ENCODE peak calls at places on chromosomes 5 and 9, in ten cellular contexts. J is astrocyte; G is hepatocyte; R is lung; E is uterus; C is dorsolateral prefrontal cortex; V is CD8-positive, alpha-beta T cell; X is A673; N is ovary; Q is spleen. B is an unnamed sample.

GRCh38 chr9:127539982-127540663 is 72.0 kb upstream of the STXBP1 start:
- DNase-seq in J (no peak), X (no peak), Q (no peak), N (no peak), R (no peak), G (no peak), V (no peak), E (no peak), C (no peak), B (no peak)

GRCh38 chr9:127035948-127036347 is 86.5 kb downstream of the ANGPTL2 start:
- DNase-seq in N (peak), J (peak), G (no peak), R (peak), X (no peak), V (no peak), E (peak), Q (no peak), C (no peak), B (no peak)

GRCh38 chr9:113577525-113578261 is 114.2 kb downstream of the RGS3 start:
- DNase-seq in N (no peak), Q (peak), J (peak), X (no peak), R (no peak), C (no peak), G (no peak), E (no peak), V (no peak), B (peak)

GRCh38 chr5:158414333-158414762 is 555.4 kb upstream of the CLINT1 start:
- DNase-seq in C (no peak), N (peak), G (no peak), E (peak), R (no peak), Q (no peak), X (no peak), V (no peak), J (no peak), B (no peak)

GRCh38 chr9:89384783-89385182 is 66.5 kb downstream of the SECISBP2 start:
- DNase-seq in X (no peak), V (no peak), C (no peak), J (no peak), E (no peak), Q (peak), N (no peak), G (no peak), R (no peak), B (no peak)

GRCh38 chr5:77971965-77972544 is 195.9 kb upstream of the TBCA start:
- DNase-seq in N (no peak), Q (no peak), E (no peak), X (peak), J (no peak), V (no peak), G (no peak), C (no peak), R (no peak), B (no peak)

GRCh38 chr5:86896916-86897315 is 279.2 kb downstream of the COX7C start:
- DNase-seq in C (no peak), X (no peak), V (no peak), G (no peak), J (no peak), R (no peak), N (no peak), E (no peak), Q (no peak), B (no peak)

GRCh38 chr9:135907006-135907434 is 326 bp downstream of the CAMSAP1 start:
- DNase-seq in J (no peak), R (no peak), X (no peak), E (no peak), Q (peak), G (no peak), C (no peak), N (no peak), V (no peak), B (no peak)

GRCh38 chr9:135590486-135591079 is 29.0 kb downstream of the PAEP start:
- DNase-seq in Q (peak), N (no peak), J (no peak), C (peak), R (no peak), X (no peak), E (no peak), G (no peak), V (no peak), B (no peak)

GRCh38 chr5:110017854-110018253 is 328.1 kb downstream of the MAN2A1 start:
- DNase-seq in V (no peak), N (no peak), X (no peak), C (no peak), G (no peak), Q (no peak), E (no peak), J (no peak), R (no peak), B (no peak)

GRCh38 chr5:54049963-54050362 is 260.4 kb downstream of the ARL15 start:
- DNase-seq in J (peak), X (no peak), E (no peak), Q (no peak), G (no peak), V (no peak), N (no peak), R (no peak), C (no peak), B (no peak)

GRCh38 chr5:159094745-159095144 is 5.0 kb downstream of the EBF1 start:
- DNase-seq in E (peak), C (no peak), Q (peak), R (no peak), J (peak), G (peak), V (peak), X (peak), N (peak), B (peak)

GRCh38 chr9:109817146-109817845 is 37.3 kb downstream of the PALM2AKAP2 start:
- DNase-seq in X (peak), G (no peak), J (peak), R (no peak), N (no peak), Q (no peak), V (no peak), E (no peak), C (no peak), B (peak)

GRCh38 chr5:165920655-165921054 is 2370.8 kb upstream of the WWC1 start:
- DNase-seq in Q (no peak), C (no peak), J (no peak), E (no peak), N (no peak), X (no peak), R (no peak), V (no peak), G (no peak), B (no peak)

GRCh38 chr5:128844354-128844923 is 120.8 kb upstream of the SLC27A6 start:
- DNase-seq in Q (no peak), V (no peak), G (peak), J (peak), E (no peak), C (no peak), R (no peak), X (peak), N (no peak), B (no peak)

GRCh38 chr5:22057012-22057411 is 796.1 kb downstream of the CDH12 start:
- DNase-seq in G (no peak), R (no peak), N (no peak), E (no peak), C (no peak), V (no peak), X (no peak), J (no peak), Q (no peak), B (no peak)

GRCh38 chr5:31194892-31195291 is 1.4 kb downstream of the CDH6 start:
- DNase-seq in J (peak), X (no peak), E (no peak), G (no peak), C (no peak), N (no peak), Q (no peak), V (no peak), R (no peak), B (peak)

GRCh38 chr9:37840560-37841194 is 40.1 kb downstream of the DCAF10 start:
- DNase-seq in X (peak), C (no peak), J (peak), E (no peak), Q (no peak), G (no peak), N (no peak), V (no peak), R (no peak), B (peak)

GRCh38 chr9:21455320-21455719 is 15.1 kb downstream of the IFNA1 start:
- DNase-seq in X (peak), N (no peak), E (no peak), J (no peak), Q (no peak), G (peak), C (no peak), R (no peak), V (peak), B (peak)

GRCh38 chr9:71909887-71910601 is 949 bp downstream of the ABHD17B start:
- DNase-seq in G (peak), Q (no peak), J (no peak), R (peak), E (no peak), X (peak), V (peak), N (peak), C (peak), B (peak)

GRCh38 chr9:16515879-16516289 is 354.6 kb downstream of the BNC2 start:
- DNase-seq in E (no peak), G (peak), Q (no peak), X (peak), C (no peak), V (no peak), J (peak), R (no peak), N (peak), B (peak)

GRCh38 chr5:146624179-146624578 is 108.2 kb upstream of the GPR151 start:
- DNase-seq in R (no peak), G (peak), C (no peak), V (no peak), X (no peak), E (no peak), N (no peak), Q (no peak), J (no peak), B (no peak)

GRCh38 chr9:137724114-137724445 is 105.3 kb downstream of the EHMT1 start:
- DNase-seq in Q (no peak), J (peak), X (no peak), G (peak), V (peak), R (no peak), E (no peak), C (no peak), N (no peak), B (peak)

GRCh38 chr5:50969207-50970145 is 303.0 kb downstream of the PARP8 start:
- DNase-seq in C (no peak), E (no peak), R (no peak), G (peak), V (no peak), Q (peak), X (peak), N (no peak), J (no peak), B (no peak)

GRCh38 chr5:100004969-100005368 is 530.2 kb upstream of the FAM174A start:
- DNase-seq in V (no peak), R (no peak), E (no peak), N (no peak), Q (no peak), X (no peak), G (no peak), J (no peak), C (no peak), B (no peak)

GRCh38 chr5:109249126-109249525 is 160.6 kb downstream of the PJA2 start:
- DNase-seq in R (no peak), E (no peak), C (no peak), Q (no peak), X (no peak), J (no peak), V (no peak), N (no peak), G (no peak), B (no peak)

GRCh38 chr5:24591426-24591825 is 53.4 kb downstream of the CDH10 start:
- DNase-seq in J (no peak), C (no peak), N (no peak), Q (no peak), V (no peak), X (no peak), G (no peak), E (no peak), R (no peak), B (no peak)

GRCh38 chr5:5235685-5236084 is 95.6 kb downstream of the ADAMTS16 start:
- DNase-seq in R (no peak), G (no peak), E (no peak), C (no peak), X (peak), V (no peak), J (peak), N (no peak), Q (no peak), B (no peak)

GRCh38 chr9:126615251-126615790 is 1.6 kb downstream of the LMX1B start:
- DNase-seq in V (no peak), C (no peak), E (no peak), J (no peak), N (no peak), G (peak), X (no peak), Q (no peak), R (peak), B (no peak)

GRCh38 chr9:34377402-34377741 is 674 bp upstream of the MYORG start:
- DNase-seq in X (no peak), E (peak), R (peak), Q (peak), G (peak), J (no peak), V (no peak), N (peak), C (no peak), B (no peak)

GRCh38 chr5:174306345-174307030 is 261.0 kb downstream of the NSG2 start:
- DNase-seq in G (no peak), Q (no peak), R (no peak), V (no peak), X (no peak), C (no peak), E (no peak), J (peak), N (no peak), B (no peak)

GRCh38 chr5:67214713-67215591 is 18.4 kb upstream of the CD180 start:
- DNase-seq in R (peak), G (peak), C (no peak), N (no peak), E (no peak), X (no peak), V (no peak), J (no peak), Q (no peak), B (no peak)

GRCh38 chr9:81028504-81028903 is 660.8 kb downstream of the TLE1 start:
- DNase-seq in J (peak), C (no peak), N (no peak), Q (no peak), E (no peak), X (no peak), V (no peak), G (no peak), R (no peak), B (peak)

GRCh38 chr5:104594850-104595249 is 1032.3 kb upstream of the NUDT12 start:
- DNase-seq in V (no peak), Q (no peak), N (no peak), G (no peak), X (no peak), C (no peak), E (no peak), J (no peak), R (no peak), B (no peak)

GRCh38 chr5:65479527-65479926 is 2.2 kb downstream of the ADAMTS6 start:
- DNase-seq in V (no peak), Q (no peak), C (no peak), G (no peak), E (no peak), J (no peak), X (no peak), N (no peak), R (no peak), B (no peak)

GRCh38 chr5:5132896-5133295 is 7.2 kb upstream of the ADAMTS16 start:
- DNase-seq in R (no peak), C (no peak), E (no peak), Q (no peak), J (no peak), G (no peak), X (no peak), V (no peak), N (no peak), B (no peak)

GRCh38 chr5:156052697-156053455 is 274.1 kb upstream of the SGCD start:
- DNase-seq in N (no peak), E (no peak), Q (no peak), R (no peak), J (no peak), V (no peak), X (no peak), C (no peak), G (no peak), B (no peak)

GRCh38 chr9:137022620-137023008 is 5.4 kb downstream of the ABCA2 start:
- DNase-seq in N (no peak), X (no peak), C (no peak), V (no peak), J (no peak), R (no peak), E (no peak), Q (no peak), G (no peak), B (no peak)

GRCh38 chr9:24846248-24846912 is 300.7 kb upstream of the IZUMO3 start:
- DNase-seq in Q (no peak), E (no peak), C (no peak), V (no peak), J (no peak), G (no peak), R (no peak), N (no peak), X (no peak), B (no peak)

GRCh38 chr9:7172445-7173115 is 414.8 kb downstream of the KDM4C start:
- DNase-seq in Q (no peak), E (no peak), X (no peak), R (no peak), N (no peak), J (peak), G (no peak), V (no peak), C (no peak), B (no peak)
- TF ChIP-seq CTCF in Q (no peak), E (no peak), X (no peak), R (no peak), N (no peak), J (no peak), G (no peak), V (no peak), C (no peak), B (no peak)

GRCh38 chr9:129666575-129666974 is 1.1 kb downstream of the PRRX2 start:
- DNase-seq in C (no peak), R (no peak), N (no peak), J (no peak), V (no peak), X (no peak), E (no peak), Q (no peak), G (no peak), B (no peak)
- H3K4me3 ChIP-seq in C (no peak), R (no peak), N (no peak), J (no peak), V (no peak), X (peak), E (no peak), Q (no peak), G (peak), B (no peak)

GRCh38 chr5:89445106-89445745 is 562.2 kb upstream of the MEF2C start:
- DNase-seq in X (no peak), E (no peak), J (no peak), G (no peak), V (no peak), Q (no peak), N (no peak), C (no peak), R (no peak), B (no peak)

GRCh38 chr5:89441965-89442364 is 559.0 kb upstream of the MEF2C start:
- DNase-seq in V (no peak), J (no peak), R (no peak), E (no peak), C (no peak), Q (no peak), N (no peak), G (no peak), X (no peak), B (no peak)

GRCh38 chr5:89447027-89447426 is 564.0 kb upstream of the MEF2C start:
- DNase-seq in R (no peak), Q (no peak), E (no peak), X (no peak), C (no peak), G (no peak), J (no peak), N (no peak), V (no peak), B (no peak)

GRCh38 chr5:89440670-89441069 is 557.7 kb upstream of the MEF2C start:
- DNase-seq in R (no peak), Q (no peak), C (no peak), E (no peak), X (no peak), J (no peak), G (no peak), N (no peak), V (no peak), B (no peak)

GRCh38 chr5:89444073-89444472 is 561.1 kb upstream of the MEF2C start:
- DNase-seq in V (no peak), C (no peak), J (no peak), G (no peak), Q (no peak), E (no peak), N (no peak), X (peak), R (no peak), B (no peak)
- H3K27ac ChIP-seq in V (no peak), C (peak), J (no peak), G (no peak), Q (peak), E (no peak), N (no peak), X (peak), R (no peak), B (no peak)

GRCh38 chr9:121599872-121600585 is 51.4 kb upstream of the DAB2IP start:
- DNase-seq in V (no peak), J (no peak), E (no peak), N (no peak), Q (no peak), R (no peak), G (no peak), C (no peak), X (no peak), B (no peak)
- TF ChIP-seq CTCF in V (no peak), J (no peak), E (no peak), N (no peak), Q (no peak), R (no peak), G (peak), C (no peak), X (no peak), B (no peak)

DNA sequence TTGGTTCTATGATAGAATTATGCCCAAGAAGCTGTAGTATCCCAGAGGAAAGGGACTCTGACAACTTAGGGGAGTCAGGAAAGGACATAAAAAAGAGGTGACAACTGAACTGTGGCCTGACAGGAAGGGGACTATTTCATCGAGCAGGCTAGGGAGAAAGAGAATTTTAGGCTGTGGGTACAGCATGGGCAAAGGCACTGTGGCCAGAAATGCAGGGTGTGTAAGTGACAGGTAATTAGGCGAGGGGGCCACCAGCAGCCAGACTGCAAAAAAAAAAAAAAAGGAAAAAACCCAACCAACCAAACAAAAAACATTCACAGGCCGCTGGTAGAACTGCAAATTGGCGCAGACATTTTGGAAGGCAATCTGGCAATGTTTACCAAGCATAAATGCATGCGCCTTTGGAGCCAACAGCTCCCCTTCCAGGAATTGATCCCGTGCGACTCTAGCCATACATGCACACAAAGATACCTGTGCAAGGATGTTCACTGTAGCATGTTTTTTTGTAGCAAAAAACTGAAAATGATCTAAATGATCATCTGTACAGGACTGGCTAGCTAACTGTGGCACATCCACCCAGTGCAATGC is 1.0 kb downstream of the EIF4E1B start:
- DNase-seq in X (no peak), J (no peak), E (no peak), R (no peak), V (no peak), C (no peak), G (no peak), N (no peak), Q (no peak), B (no peak)
- H3K4me3 ChIP-seq in X (no peak), J (no peak), E (no peak), R (no peak), V (no peak), C (peak), G (no peak), N (no peak), Q (no peak), B (no peak)

GRCh38 chr5:143008032-143008431 is 237.9 kb downstream of the ARHGAP26 start:
- DNase-seq in V (no peak), X (no peak), N (no peak), Q (no peak), G (no peak), E (no peak), C (no peak), R (no peak), J (no peak), B (no peak)

GRCh38 chr5:143010335-143010734 is 240.2 kb downstream of the ARHGAP26 start:
- DNase-seq in N (no peak), X (no peak), C (no peak), Q (no peak), E (no peak), G (no peak), J (peak), V (no peak), R (no peak), B (no peak)

GRCh38 chr5:143011621-143012020 is 241.4 kb downstream of the ARHGAP26 start:
- DNase-seq in V (no peak), N (no peak), J (peak), Q (no peak), C (no peak), G (no peak), E (no peak), X (no peak), R (no peak), B (peak)

GRCh38 chr5:143006511-143006910 is 236.3 kb downstream of the ARHGAP26 start:
- DNase-seq in X (no peak), V (no peak), Q (no peak), E (no peak), N (no peak), R (no peak), G (no peak), J (no peak), C (no peak), B (no peak)

GRCh38 chr5:143008809-143009521 is 238.8 kb downstream of the ARHGAP26 start:
- DNase-seq in E (no peak), N (no peak), G (no peak), X (peak), Q (no peak), C (no peak), R (no peak), V (peak), J (peak), B (peak)
- H3K27ac ChIP-seq in E (no peak), N (no peak), G (no peak), X (no peak), Q (peak), C (peak), R (peak), V (peak), J (peak), B (peak)